ENCODE peak calls at places on chromosomes 7 and 10, in seven cellular contexts. S is fibroblast of lung, U is A549, N is mesenchymal stem cell, E is HCT116, V is SK-N-SH, Z is mesendoderm. H is an unnamed sample.

GRCh38 chr10:46329690-46330016 is 42.9 kb downstream of the ANTXRL start:
- DNase-seq in S (no peak), U (no peak), N (no peak), E (no peak), V (no peak), Z (no peak), H (no peak)

GRCh38 chr7:15504376-15504775 is 57.4 kb downstream of the AGMO start:
- DNase-seq in S (no peak), U (no peak), N (peak; percentile 18), E (no peak), V (no peak), Z (no peak), H (no peak)

GRCh38 chr7:74479066-74479781 is 25.5 kb downstream of the GTF2IRD1 start:
- DNase-seq in S (peak; percentile 57), U (no peak), N (no peak), E (no peak), V (peak; percentile 70), Z (no peak), H (no peak)

GRCh38 chr10:95474228-95475002 is 86.8 kb downstream of the SORBS1 start:
- DNase-seq in S (peak; percentile 77), U (no peak), N (no peak), E (no peak), V (no peak), Z (no peak), H (peak; percentile 70)

GRCh38 chr10:93873427-93874115 is 20.2 kb upstream of the SLC35G1 start:
- DNase-seq in S (peak; percentile 64), U (no peak), N (peak; percentile 75), E (no peak), V (no peak), Z (peak; percentile 77), H (peak; percentile 32)

GRCh38 chr10:131737543-131738395 is 163.0 kb upstream of the PPP2R2D start:
- DNase-seq in S (no peak), U (no peak), N (no peak), E (no peak), V (peak; percentile 8), Z (no peak), H (no peak)

GRCh38 chr10:91643700-91644099 is 10.8 kb upstream of the PPP1R3C start:
- DNase-seq in S (no peak), U (no peak), N (peak; percentile 22), E (no peak), V (no peak), Z (peak; percentile 36), H (no peak)

GRCh38 chr7:84614821-84615506 is 420.4 kb upstream of the SEMA3A start:
- DNase-seq in S (peak; percentile 40), U (no peak), N (no peak), E (peak; percentile 2), V (no peak), Z (no peak), H (no peak)

GRCh38 chr7:86158111-86158510 is 485.6 kb upstream of the GRM3 start:
- DNase-seq in S (no peak), U (no peak), N (no peak), E (no peak), V (no peak), Z (no peak), H (no peak)

GRCh38 chr10:61662794-61663259 is at the start of gene CABCOCO1:
- DNase-seq in S (peak; percentile 71), U (peak; percentile 72), N (peak; percentile 83), E (peak; percentile 47), V (peak; percentile 87), Z (peak; percentile 91), H (peak; percentile 88)

GRCh38 chr10:88228130-88228529 is 355.0 kb downstream of the RNLS start:
- DNase-seq in S (no peak), U (no peak), N (no peak), E (no peak), V (no peak), Z (no peak), H (no peak)

GRCh38 chr7:99224263-99224947 is 16.5 kb upstream of the KPNA7 start:
- DNase-seq in S (peak; percentile 23), U (peak; percentile 70), N (no peak), E (peak; percentile 37), V (no peak), Z (peak; percentile 32), H (peak; percentile 59)

GRCh38 chr7:131232768-131233167 is 94.9 kb upstream of the MKLN1 start:
- DNase-seq in S (no peak), U (no peak), N (no peak), E (no peak), V (no peak), Z (no peak), H (no peak)

GRCh38 chr7:45687185-45687560 is 113.0 kb downstream of the ADCY1 start:
- DNase-seq in S (no peak), U (no peak), N (no peak), E (no peak), V (no peak), Z (no peak), H (no peak)

GRCh38 chr7:103989200-103989784 is at the start of gene RELN:
- DNase-seq in S (peak; percentile 33), U (no peak), N (peak; percentile 19), E (no peak), V (peak; percentile 85), Z (peak; percentile 61), H (peak; percentile 35)

GRCh38 chr10:113879691-113880090 is 25.2 kb downstream of the NHLRC2 start:
- DNase-seq in S (no peak), U (no peak), N (no peak), E (no peak), V (no peak), Z (no peak), H (no peak)

GRCh38 chr10:113880236-113880635 is 25.8 kb downstream of the NHLRC2 start:
- DNase-seq in S (no peak), U (no peak), N (no peak), E (no peak), V (no peak), Z (no peak), H (no peak)

GRCh38 chr10:113876461-113876860 is 22.0 kb downstream of the NHLRC2 start:
- DNase-seq in S (no peak), U (no peak), N (no peak), E (no peak), V (no peak), Z (no peak), H (no peak)

DNA sequence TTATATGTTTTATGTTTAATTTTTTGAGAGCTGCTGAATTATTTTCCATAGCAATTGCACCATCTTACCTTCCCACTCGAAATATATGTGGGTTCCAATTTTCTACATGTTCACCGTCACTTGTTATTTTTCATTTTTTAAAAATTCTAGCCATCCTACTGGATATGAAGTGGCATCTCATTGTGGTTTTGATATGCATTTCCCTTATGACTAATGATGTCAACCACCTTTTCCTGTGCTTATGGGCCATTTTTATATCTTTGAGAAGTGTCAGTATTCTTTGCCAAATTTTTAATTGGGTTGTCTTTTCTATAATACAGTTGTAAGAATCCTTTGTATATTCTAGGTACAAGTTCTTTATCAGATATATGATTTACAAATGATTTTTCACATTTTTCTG is 27.8 kb downstream of the NHLRC2 start:
- DNase-seq in S (no peak), U (no peak), N (no peak), E (no peak), V (no peak), Z (no peak), H (no peak)
- H3K4me2 ChIP-seq in S (no peak overlapping the region), U (no peak overlapping the region), N (no peak overlapping the region), E (no peak overlapping the region), V (no peak overlapping the region), Z (no peak overlapping the region), H (no peak overlapping the region)

DNA sequence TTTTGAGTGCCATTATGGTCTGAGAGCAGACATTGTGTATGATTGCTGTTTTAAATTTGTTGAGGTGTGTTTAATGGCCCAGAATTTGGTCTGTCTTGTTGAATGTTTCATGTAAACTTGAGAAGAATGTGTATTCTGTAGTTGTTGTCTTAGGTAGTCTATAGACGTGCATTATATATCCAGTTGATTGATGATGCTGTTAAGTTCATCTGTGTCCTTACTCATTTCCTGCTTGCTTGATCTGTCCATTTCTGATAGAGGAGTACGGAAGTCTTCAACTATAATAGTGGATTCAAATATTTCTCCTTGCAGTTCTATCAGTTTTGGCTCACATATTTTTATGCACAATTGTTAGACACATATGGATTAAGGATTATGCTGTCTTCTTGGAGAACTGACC is 16.0 kb downstream of the PTPN12 start:
- DNase-seq in S (no peak), U (no peak), N (no peak), E (no peak), V (no peak), Z (no peak), H (no peak)
- H3K4me2 ChIP-seq in S (no peak overlapping the region), U (no peak overlapping the region), N (no peak overlapping the region), E (no peak overlapping the region), V (no peak overlapping the region), Z (no peak overlapping the region), H (no peak overlapping the region)

GRCh38 chr7:106255246-106255645 is 29.5 kb downstream of the NAMPT start:
- DNase-seq in S (no peak), U (no peak), N (no peak), E (no peak), V (no peak), Z (no peak), H (no peak)

GRCh38 chr7:106260136-106260561 is 24.6 kb downstream of the NAMPT start:
- DNase-seq in S (no peak), U (no peak), N (no peak), E (no peak), V (no peak), Z (no peak), H (no peak)

GRCh38 chr7:106256137-106256536 is 28.6 kb downstream of the NAMPT start:
- DNase-seq in S (no peak), U (no peak), N (no peak), E (no peak), V (no peak), Z (no peak), H (no peak)

GRCh38 chr7:106257752-106258151 is 27.0 kb downstream of the NAMPT start:
- DNase-seq in S (no peak), U (no peak), N (peak; percentile 28), E (no peak), V (no peak), Z (no peak), H (no peak)

DNA sequence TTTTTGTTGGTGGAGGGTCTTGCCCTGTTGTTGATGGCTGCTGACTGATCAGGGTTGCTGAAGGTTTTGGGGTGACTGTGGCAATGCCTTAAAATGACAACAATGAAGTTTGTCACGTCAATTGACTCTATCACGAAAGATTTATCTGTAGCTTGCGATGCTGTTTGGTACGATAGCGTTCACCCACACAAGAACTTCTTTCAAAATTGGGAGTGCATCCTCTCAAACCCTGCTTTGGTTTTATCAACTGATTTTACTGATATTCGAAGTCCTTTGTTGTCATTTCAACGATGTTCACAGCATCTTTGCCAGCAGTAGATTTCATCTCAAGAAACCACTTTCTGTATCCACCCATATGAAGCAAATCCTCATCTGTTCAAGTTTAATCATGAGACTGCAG is 26.0 kb downstream of the NAMPT start:
- DNase-seq in S (no peak), U (no peak), N (no peak), E (no peak), V (no peak), Z (no peak), H (no peak)
- H3K4me2 ChIP-seq in S (no peak overlapping the region), U (no peak overlapping the region), N (no peak overlapping the region), E (no peak overlapping the region), V (no peak overlapping the region), Z (no peak overlapping the region), H (no peak overlapping the region)

DNA sequence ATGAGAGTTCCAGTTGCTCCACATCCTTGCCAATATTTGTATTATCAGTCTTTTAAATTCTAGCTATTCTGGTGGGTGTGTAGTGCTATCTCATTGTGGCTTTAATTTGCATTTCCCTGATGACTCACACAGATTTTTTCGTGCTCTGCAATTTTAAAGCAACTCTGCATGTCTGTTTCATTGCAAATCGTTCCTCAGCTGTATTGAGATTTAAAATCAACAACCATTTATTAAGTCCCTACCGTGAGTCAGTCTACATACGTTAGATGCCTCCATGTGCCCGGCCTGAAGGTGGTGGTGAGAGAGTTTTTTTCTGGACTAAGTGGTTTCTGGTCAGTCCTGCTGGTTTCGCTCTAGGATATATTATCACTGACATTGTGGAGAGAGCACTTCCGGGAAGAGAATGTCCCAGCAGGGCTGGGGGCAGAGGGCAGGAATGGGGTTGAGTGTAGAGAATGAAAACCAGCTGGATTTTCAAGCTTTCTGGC is 8.4 kb upstream of the HYCC1 start:
- DNase-seq in S (peak; percentile 97), U (no peak), N (peak; percentile 93), E (no peak), V (no peak), Z (no peak), H (peak; percentile 36)
- H3K4me2 ChIP-seq in S (peak overlapping the region; percentile 49), U (no peak overlapping the region), N (no peak overlapping the region), E (no peak overlapping the region), V (peak overlapping the region; percentile 28), Z (no peak overlapping the region), H (peak overlapping the region; percentile 25)